ENCODE peak calls at places on chromosomes 5 and 9, in six cellular contexts. One of them, this sample, is unnamed.

GRCh38 chr9:120925535-120926396 is 830 bp downstream of the TRAF1 start:
- DNase-seq in stimulated activated CD8-positive, alpha-beta memory T cell treated with anti-CD3 and anti-CD28 coated beads, Interleukin-15, amount 100 ng/mL, for 24 hours: no peak
- DNase-seq in tibial artery: peak; percentile 86
- DNase-seq in NCI-H2171 treated with DMSO at 0.1 percent for 48 hours: no peak
- DNase-seq in type B pancreatic cell: no peak
- DNase-seq in T-helper 1 cell: peak; percentile 55
- DNase-seq in this sample: no peak

GRCh38 chr5:173643964-173644363 is 27.5 kb upstream of the BOD1 start:
- DNase-seq in stimulated activated CD8-positive, alpha-beta memory T cell treated with anti-CD3 and anti-CD28 coated beads, Interleukin-15, amount 100 ng/mL, for 24 hours: no peak
- DNase-seq in tibial artery: no peak
- DNase-seq in NCI-H2171 treated with DMSO at 0.1 percent for 48 hours: peak; percentile 59
- DNase-seq in type B pancreatic cell: no peak
- DNase-seq in T-helper 1 cell: no peak
- DNase-seq in this sample: peak; percentile 66

GRCh38 chr9:135862781-135863180 is 44.6 kb downstream of the CAMSAP1 start:
- DNase-seq in stimulated activated CD8-positive, alpha-beta memory T cell treated with anti-CD3 and anti-CD28 coated beads, Interleukin-15, amount 100 ng/mL, for 24 hours: no peak
- DNase-seq in tibial artery: no peak
- DNase-seq in NCI-H2171 treated with DMSO at 0.1 percent for 48 hours: no peak
- DNase-seq in type B pancreatic cell: no peak
- DNase-seq in T-helper 1 cell: no peak
- DNase-seq in this sample: no peak

GRCh38 chr5:161921781-161922180 is 73.9 kb downstream of the GABRA1 start:
- DNase-seq in stimulated activated CD8-positive, alpha-beta memory T cell treated with anti-CD3 and anti-CD28 coated beads, Interleukin-15, amount 100 ng/mL, for 24 hours: no peak
- DNase-seq in tibial artery: no peak
- DNase-seq in NCI-H2171 treated with DMSO at 0.1 percent for 48 hours: no peak
- DNase-seq in type B pancreatic cell: no peak
- DNase-seq in T-helper 1 cell: no peak
- DNase-seq in this sample: no peak

GRCh38 chr5:94094793-94095441 is 353.5 kb upstream of the POU5F2 start:
- DNase-seq in stimulated activated CD8-positive, alpha-beta memory T cell treated with anti-CD3 and anti-CD28 coated beads, Interleukin-15, amount 100 ng/mL, for 24 hours: no peak
- DNase-seq in tibial artery: no peak
- DNase-seq in NCI-H2171 treated with DMSO at 0.1 percent for 48 hours: no peak
- DNase-seq in type B pancreatic cell: no peak
- DNase-seq in T-helper 1 cell: no peak
- DNase-seq in this sample: no peak

GRCh38 chr5:120457839-120458507 is 6.1 kb upstream of the PRR16 start:
- DNase-seq in stimulated activated CD8-positive, alpha-beta memory T cell treated with anti-CD3 and anti-CD28 coated beads, Interleukin-15, amount 100 ng/mL, for 24 hours: no peak
- DNase-seq in tibial artery: peak; percentile 88
- DNase-seq in NCI-H2171 treated with DMSO at 0.1 percent for 48 hours: no peak
- DNase-seq in type B pancreatic cell: no peak
- DNase-seq in T-helper 1 cell: no peak
- DNase-seq in this sample: peak; percentile 64

GRCh38 chr5:10584714-10585113 is 20.8 kb downstream of the ANKRD33B start:
- DNase-seq in stimulated activated CD8-positive, alpha-beta memory T cell treated with anti-CD3 and anti-CD28 coated beads, Interleukin-15, amount 100 ng/mL, for 24 hours: no peak
- DNase-seq in tibial artery: no peak
- DNase-seq in NCI-H2171 treated with DMSO at 0.1 percent for 48 hours: no peak
- DNase-seq in type B pancreatic cell: no peak
- DNase-seq in T-helper 1 cell: no peak
- DNase-seq in this sample: no peak

GRCh38 chr5:113123563-113123962 is 147.0 kb downstream of the DCP2 start:
- DNase-seq in stimulated activated CD8-positive, alpha-beta memory T cell treated with anti-CD3 and anti-CD28 coated beads, Interleukin-15, amount 100 ng/mL, for 24 hours: no peak
- DNase-seq in tibial artery: no peak
- DNase-seq in NCI-H2171 treated with DMSO at 0.1 percent for 48 hours: no peak
- DNase-seq in type B pancreatic cell: no peak
- DNase-seq in T-helper 1 cell: no peak
- DNase-seq in this sample: peak; percentile 55

GRCh38 chr9:114028646-114029045 is 49.5 kb downstream of the AMBP start:
- DNase-seq in stimulated activated CD8-positive, alpha-beta memory T cell treated with anti-CD3 and anti-CD28 coated beads, Interleukin-15, amount 100 ng/mL, for 24 hours: no peak
- DNase-seq in tibial artery: peak; percentile 58
- DNase-seq in NCI-H2171 treated with DMSO at 0.1 percent for 48 hours: no peak
- DNase-seq in type B pancreatic cell: peak; percentile 64
- DNase-seq in T-helper 1 cell: no peak
- DNase-seq in this sample: no peak

GRCh38 chr9:107872457-107873192 is 383.1 kb upstream of the KLF4 start:
- DNase-seq in stimulated activated CD8-positive, alpha-beta memory T cell treated with anti-CD3 and anti-CD28 coated beads, Interleukin-15, amount 100 ng/mL, for 24 hours: no peak
- DNase-seq in tibial artery: no peak
- DNase-seq in NCI-H2171 treated with DMSO at 0.1 percent for 48 hours: no peak
- DNase-seq in type B pancreatic cell: no peak
- DNase-seq in T-helper 1 cell: no peak
- DNase-seq in this sample: no peak

GRCh38 chr9:133477992-133478850 is 678 bp downstream of the SLC2A6 start:
- DNase-seq in stimulated activated CD8-positive, alpha-beta memory T cell treated with anti-CD3 and anti-CD28 coated beads, Interleukin-15, amount 100 ng/mL, for 24 hours: no peak
- DNase-seq in tibial artery: no peak
- DNase-seq in NCI-H2171 treated with DMSO at 0.1 percent for 48 hours: no peak
- DNase-seq in type B pancreatic cell: no peak
- DNase-seq in T-helper 1 cell: no peak
- DNase-seq in this sample: peak; percentile 51

GRCh38 chr9:100167176-100167575 is 68.1 kb downstream of the INVS start:
- DNase-seq in stimulated activated CD8-positive, alpha-beta memory T cell treated with anti-CD3 and anti-CD28 coated beads, Interleukin-15, amount 100 ng/mL, for 24 hours: no peak
- DNase-seq in tibial artery: no peak
- DNase-seq in NCI-H2171 treated with DMSO at 0.1 percent for 48 hours: no peak
- DNase-seq in type B pancreatic cell: no peak
- DNase-seq in T-helper 1 cell: no peak
- DNase-seq in this sample: no peak

GRCh38 chr5:161064297-161064696 is 212.3 kb upstream of the ATP10B start:
- DNase-seq in stimulated activated CD8-positive, alpha-beta memory T cell treated with anti-CD3 and anti-CD28 coated beads, Interleukin-15, amount 100 ng/mL, for 24 hours: no peak
- DNase-seq in tibial artery: no peak
- DNase-seq in NCI-H2171 treated with DMSO at 0.1 percent for 48 hours: peak; percentile 13
- DNase-seq in type B pancreatic cell: no peak
- DNase-seq in T-helper 1 cell: no peak
- DNase-seq in this sample: peak; percentile 29

GRCh38 chr9:7974335-7975005 is 174.9 kb upstream of the DMAC1 start:
- DNase-seq in stimulated activated CD8-positive, alpha-beta memory T cell treated with anti-CD3 and anti-CD28 coated beads, Interleukin-15, amount 100 ng/mL, for 24 hours: no peak
- DNase-seq in tibial artery: no peak
- DNase-seq in NCI-H2171 treated with DMSO at 0.1 percent for 48 hours: no peak
- DNase-seq in type B pancreatic cell: no peak
- DNase-seq in T-helper 1 cell: no peak
- DNase-seq in this sample: no peak

GRCh38 chr5:91645347-91645746 is 262.2 kb upstream of the ARRDC3 start:
- DNase-seq in stimulated activated CD8-positive, alpha-beta memory T cell treated with anti-CD3 and anti-CD28 coated beads, Interleukin-15, amount 100 ng/mL, for 24 hours: no peak
- DNase-seq in tibial artery: no peak
- DNase-seq in NCI-H2171 treated with DMSO at 0.1 percent for 48 hours: no peak
- DNase-seq in type B pancreatic cell: no peak
- DNase-seq in T-helper 1 cell: no peak
- DNase-seq in this sample: no peak

GRCh38 chr5:1079486-1079885 is 32.4 kb downstream of the SLC12A7 start:
- DNase-seq in stimulated activated CD8-positive, alpha-beta memory T cell treated with anti-CD3 and anti-CD28 coated beads, Interleukin-15, amount 100 ng/mL, for 24 hours: no peak
- DNase-seq in tibial artery: no peak
- DNase-seq in NCI-H2171 treated with DMSO at 0.1 percent for 48 hours: no peak
- DNase-seq in type B pancreatic cell: no peak
- DNase-seq in T-helper 1 cell: no peak
- DNase-seq in this sample: no peak

GRCh38 chr5:123438244-123438643 is 15.0 kb upstream of the CEP120 start:
- DNase-seq in stimulated activated CD8-positive, alpha-beta memory T cell treated with anti-CD3 and anti-CD28 coated beads, Interleukin-15, amount 100 ng/mL, for 24 hours: no peak
- DNase-seq in tibial artery: no peak
- DNase-seq in NCI-H2171 treated with DMSO at 0.1 percent for 48 hours: no peak
- DNase-seq in type B pancreatic cell: no peak
- DNase-seq in T-helper 1 cell: no peak
- DNase-seq in this sample: no peak

GRCh38 chr5:129135633-129136032 is 41.1 kb downstream of the ISOC1 start:
- DNase-seq in stimulated activated CD8-positive, alpha-beta memory T cell treated with anti-CD3 and anti-CD28 coated beads, Interleukin-15, amount 100 ng/mL, for 24 hours: no peak
- DNase-seq in tibial artery: no peak
- DNase-seq in NCI-H2171 treated with DMSO at 0.1 percent for 48 hours: no peak
- DNase-seq in type B pancreatic cell: no peak
- DNase-seq in T-helper 1 cell: no peak
- DNase-seq in this sample: peak; percentile 57

GRCh38 chr5:64195981-64196380 is 30.3 kb downstream of the RNF180 start:
- DNase-seq in stimulated activated CD8-positive, alpha-beta memory T cell treated with anti-CD3 and anti-CD28 coated beads, Interleukin-15, amount 100 ng/mL, for 24 hours: no peak
- DNase-seq in tibial artery: no peak
- DNase-seq in NCI-H2171 treated with DMSO at 0.1 percent for 48 hours: no peak
- DNase-seq in type B pancreatic cell: no peak
- DNase-seq in T-helper 1 cell: no peak
- DNase-seq in this sample: no peak

GRCh38 chr5:178273665-178274541 is 41.3 kb upstream of the PHYKPL start:
- DNase-seq in stimulated activated CD8-positive, alpha-beta memory T cell treated with anti-CD3 and anti-CD28 coated beads, Interleukin-15, amount 100 ng/mL, for 24 hours: no peak
- DNase-seq in tibial artery: no peak
- DNase-seq in NCI-H2171 treated with DMSO at 0.1 percent for 48 hours: no peak
- DNase-seq in type B pancreatic cell: no peak
- DNase-seq in T-helper 1 cell: no peak
- DNase-seq in this sample: no peak

GRCh38 chr9:123281659-123282342 is 13.4 kb upstream of the STRBP start:
- DNase-seq in stimulated activated CD8-positive, alpha-beta memory T cell treated with anti-CD3 and anti-CD28 coated beads, Interleukin-15, amount 100 ng/mL, for 24 hours: no peak
- DNase-seq in tibial artery: no peak
- DNase-seq in NCI-H2171 treated with DMSO at 0.1 percent for 48 hours: no peak
- DNase-seq in type B pancreatic cell: no peak
- DNase-seq in T-helper 1 cell: no peak
- DNase-seq in this sample: peak; percentile 20

GRCh38 chr5:176535101-176535654 is 2.0 kb downstream of the RNF44 start:
- DNase-seq in stimulated activated CD8-positive, alpha-beta memory T cell treated with anti-CD3 and anti-CD28 coated beads, Interleukin-15, amount 100 ng/mL, for 24 hours: no peak
- DNase-seq in tibial artery: no peak
- DNase-seq in NCI-H2171 treated with DMSO at 0.1 percent for 48 hours: no peak
- DNase-seq in type B pancreatic cell: no peak
- DNase-seq in T-helper 1 cell: no peak
- DNase-seq in this sample: no peak

GRCh38 chr5:1763548-1763911 is 36.1 kb downstream of the MRPL36 start:
- DNase-seq in stimulated activated CD8-positive, alpha-beta memory T cell treated with anti-CD3 and anti-CD28 coated beads, Interleukin-15, amount 100 ng/mL, for 24 hours: no peak
- DNase-seq in tibial artery: no peak
- DNase-seq in NCI-H2171 treated with DMSO at 0.1 percent for 48 hours: no peak
- DNase-seq in type B pancreatic cell: peak; percentile 58
- DNase-seq in T-helper 1 cell: peak; percentile 17
- DNase-seq in this sample: peak; percentile 3

GRCh38 chr9:137685886-137686420 is 67.1 kb downstream of the EHMT1 start:
- DNase-seq in stimulated activated CD8-positive, alpha-beta memory T cell treated with anti-CD3 and anti-CD28 coated beads, Interleukin-15, amount 100 ng/mL, for 24 hours: no peak
- DNase-seq in tibial artery: peak; percentile 9
- DNase-seq in NCI-H2171 treated with DMSO at 0.1 percent for 48 hours: no peak
- DNase-seq in type B pancreatic cell: no peak
- DNase-seq in T-helper 1 cell: no peak
- DNase-seq in this sample: no peak

GRCh38 chr9:114014044-114014443 is 64.1 kb downstream of the AMBP start:
- DNase-seq in stimulated activated CD8-positive, alpha-beta memory T cell treated with anti-CD3 and anti-CD28 coated beads, Interleukin-15, amount 100 ng/mL, for 24 hours: no peak
- DNase-seq in tibial artery: no peak
- DNase-seq in NCI-H2171 treated with DMSO at 0.1 percent for 48 hours: no peak
- DNase-seq in type B pancreatic cell: no peak
- DNase-seq in T-helper 1 cell: no peak
- DNase-seq in this sample: no peak

GRCh38 chr5:151123897-151124751 is 33.5 kb downstream of the ANXA6 start:
- DNase-seq in stimulated activated CD8-positive, alpha-beta memory T cell treated with anti-CD3 and anti-CD28 coated beads, Interleukin-15, amount 100 ng/mL, for 24 hours: no peak
- DNase-seq in tibial artery: peak; percentile 82
- DNase-seq in NCI-H2171 treated with DMSO at 0.1 percent for 48 hours: peak; percentile 74
- DNase-seq in type B pancreatic cell: no peak
- DNase-seq in T-helper 1 cell: no peak
- DNase-seq in this sample: no peak

GRCh38 chr5:55868846-55869245 is 17.7 kb downstream of the IL31RA start:
- DNase-seq in stimulated activated CD8-positive, alpha-beta memory T cell treated with anti-CD3 and anti-CD28 coated beads, Interleukin-15, amount 100 ng/mL, for 24 hours: no peak
- DNase-seq in tibial artery: no peak
- DNase-seq in NCI-H2171 treated with DMSO at 0.1 percent for 48 hours: no peak
- DNase-seq in type B pancreatic cell: no peak
- DNase-seq in T-helper 1 cell: no peak
- DNase-seq in this sample: no peak

GRCh38 chr9:130426883-130427282 is 17.9 kb upstream of the ASS1 start:
- DNase-seq in stimulated activated CD8-positive, alpha-beta memory T cell treated with anti-CD3 and anti-CD28 coated beads, Interleukin-15, amount 100 ng/mL, for 24 hours: no peak
- DNase-seq in tibial artery: peak; percentile 83
- DNase-seq in NCI-H2171 treated with DMSO at 0.1 percent for 48 hours: no peak
- DNase-seq in type B pancreatic cell: no peak
- DNase-seq in T-helper 1 cell: no peak
- DNase-seq in this sample: no peak

GRCh38 chr9:93634311-93635185 is 58.2 kb downstream of the PHF2 start:
- DNase-seq in stimulated activated CD8-positive, alpha-beta memory T cell treated with anti-CD3 and anti-CD28 coated beads, Interleukin-15, amount 100 ng/mL, for 24 hours: no peak
- DNase-seq in tibial artery: peak; percentile 40
- DNase-seq in NCI-H2171 treated with DMSO at 0.1 percent for 48 hours: no peak
- DNase-seq in type B pancreatic cell: no peak
- DNase-seq in T-helper 1 cell: no peak
- DNase-seq in this sample: no peak

GRCh38 chr5:178551059-178551458 is 39.1 kb downstream of the COL23A1 start:
- DNase-seq in stimulated activated CD8-positive, alpha-beta memory T cell treated with anti-CD3 and anti-CD28 coated beads, Interleukin-15, amount 100 ng/mL, for 24 hours: no peak
- DNase-seq in tibial artery: no peak
- DNase-seq in NCI-H2171 treated with DMSO at 0.1 percent for 48 hours: peak; percentile 10
- DNase-seq in type B pancreatic cell: no peak
- DNase-seq in T-helper 1 cell: no peak
- DNase-seq in this sample: peak; percentile 14